ENCODE peak calls at places on chromosomes 3 and 15, in seven cellular contexts. J is fibroblast of mammary gland, G is foreskin fibroblast, U is neural progenitor cell, E is Right ventricle myocardium superior, K is NCI-H2029, T is T-cell. B is an unnamed sample.

GRCh38 chr3:95338446-95338845 is 1275.6 kb downstream of the NSUN3 start:
- DNase-seq in E (no peak), T (no peak), K (no peak), J (no peak), G (no peak), U (no peak), B (no peak)

GRCh38 chr15:85496551-85497545 is 116.4 kb downstream of the AKAP13 start:
- DNase-seq in U (no peak), K (peak), T (no peak), E (no peak), G (no peak), J (no peak), B (no peak)

GRCh38 chr3:51966941-51967383 is 292 bp downstream of the PCBP4 start:
- DNase-seq in G (peak), U (no peak), J (no peak), T (no peak), K (no peak), E (no peak), B (no peak)

GRCh38 chr3:197394464-197395321 is 96.3 kb upstream of the DLG1 start:
- DNase-seq in G (peak), J (peak), U (no peak), T (no peak), K (no peak), E (peak), B (peak)

GRCh38 chr3:35505181-35505580 is 134.1 kb upstream of the ARPP21 start:
- DNase-seq in G (no peak), K (no peak), U (peak), E (no peak), J (no peak), T (no peak), B (peak)

GRCh38 chr15:64507293-64507802 is 47.0 kb downstream of the ZNF609 start:
- DNase-seq in E (peak), K (peak), J (peak), U (peak), T (peak), G (peak), B (peak)

GRCh38 chr3:180932819-180933218 is 20.3 kb downstream of the FXR1 start:
- DNase-seq in K (no peak), E (no peak), J (no peak), T (no peak), G (no peak), U (no peak), B (no peak)

GRCh38 chr3:20394243-20394642 is 208.2 kb upstream of the SGO1 start:
- DNase-seq in J (no peak), E (no peak), K (no peak), U (peak), T (no peak), G (no peak), B (no peak)

GRCh38 chr3:60772584-60772983 is 478.7 kb downstream of the FHIT start:
- DNase-seq in T (no peak), K (no peak), G (no peak), E (no peak), U (no peak), J (no peak), B (no peak)